ENCODE peak calls at places on chromosomes 12 and 14, in nine cellular contexts. One of them, this sample, is unnamed.

GRCh38 chr12:120186654-120187053 is 7.9 kb downstream of the GCN1 start:
- DNase-seq in stimulated activated CD8-positive, alpha-beta memory T cell treated with anti-CD3 and anti-CD28 coated beads, Interleukin-15, amount 100 ng/mL, for 24 hours: no peak
- DNase-seq in fibroblast of pulmonary artery: no peak
- DNase-seq in NB4: no peak
- DNase-seq in SK-N-DZ: no peak
- DNase-seq in B cell: no peak
- DNase-seq in activated CD8-positive, alpha-beta memory T cell treated with anti-CD3 and anti-CD28 coated beads for 1 hour: no peak
- DNase-seq in stimulated activated CD4-positive, alpha-beta T cell treated with anti-CD3 and anti-CD28 coated beads, Interleukin-4, amount 100 ng/mL, for 4 hours: no peak
- DNase-seq in colonic mucosa: no peak
- DNase-seq in this sample: no peak

GRCh38 chr12:48903982-48904411 is 21.3 kb downstream of the FKBP11 start:
- DNase-seq in stimulated activated CD8-positive, alpha-beta memory T cell treated with anti-CD3 and anti-CD28 coated beads, Interleukin-15, amount 100 ng/mL, for 24 hours: peak
- DNase-seq in fibroblast of pulmonary artery: peak
- DNase-seq in NB4: peak
- DNase-seq in SK-N-DZ: peak
- DNase-seq in B cell: peak
- DNase-seq in activated CD8-positive, alpha-beta memory T cell treated with anti-CD3 and anti-CD28 coated beads for 1 hour: peak
- DNase-seq in stimulated activated CD4-positive, alpha-beta T cell treated with anti-CD3 and anti-CD28 coated beads, Interleukin-4, amount 100 ng/mL, for 4 hours: peak
- DNase-seq in colonic mucosa: peak
- DNase-seq in this sample: peak

GRCh38 chr14:51093371-51094281 is 1.3 kb downstream of the TRIM9 start:
- DNase-seq in stimulated activated CD8-positive, alpha-beta memory T cell treated with anti-CD3 and anti-CD28 coated beads, Interleukin-15, amount 100 ng/mL, for 24 hours: peak
- DNase-seq in fibroblast of pulmonary artery: no peak
- DNase-seq in NB4: no peak
- DNase-seq in SK-N-DZ: peak
- DNase-seq in B cell: peak
- DNase-seq in activated CD8-positive, alpha-beta memory T cell treated with anti-CD3 and anti-CD28 coated beads for 1 hour: peak
- DNase-seq in stimulated activated CD4-positive, alpha-beta T cell treated with anti-CD3 and anti-CD28 coated beads, Interleukin-4, amount 100 ng/mL, for 4 hours: peak
- DNase-seq in colonic mucosa: peak
- DNase-seq in this sample: peak

GRCh38 chr12:112936264-112936663 is 2.0 kb upstream of the OAS3 start:
- DNase-seq in stimulated activated CD8-positive, alpha-beta memory T cell treated with anti-CD3 and anti-CD28 coated beads, Interleukin-15, amount 100 ng/mL, for 24 hours: no peak
- DNase-seq in fibroblast of pulmonary artery: no peak
- DNase-seq in NB4: no peak
- DNase-seq in SK-N-DZ: no peak
- DNase-seq in B cell: no peak
- DNase-seq in activated CD8-positive, alpha-beta memory T cell treated with anti-CD3 and anti-CD28 coated beads for 1 hour: no peak
- DNase-seq in stimulated activated CD4-positive, alpha-beta T cell treated with anti-CD3 and anti-CD28 coated beads, Interleukin-4, amount 100 ng/mL, for 4 hours: no peak
- DNase-seq in colonic mucosa: no peak
- DNase-seq in this sample: no peak

GRCh38 chr14:23646648-23647549 is 10.7 kb downstream of the DHRS2 start:
- DNase-seq in stimulated activated CD8-positive, alpha-beta memory T cell treated with anti-CD3 and anti-CD28 coated beads, Interleukin-15, amount 100 ng/mL, for 24 hours: no peak
- DNase-seq in fibroblast of pulmonary artery: no peak
- DNase-seq in NB4: peak
- DNase-seq in SK-N-DZ: no peak
- DNase-seq in B cell: no peak
- DNase-seq in activated CD8-positive, alpha-beta memory T cell treated with anti-CD3 and anti-CD28 coated beads for 1 hour: no peak
- DNase-seq in stimulated activated CD4-positive, alpha-beta T cell treated with anti-CD3 and anti-CD28 coated beads, Interleukin-4, amount 100 ng/mL, for 4 hours: no peak
- DNase-seq in colonic mucosa: no peak
- DNase-seq in this sample: no peak

GRCh38 chr14:86430807-86431206 is 900.9 kb downstream of the FLRT2 start:
- DNase-seq in stimulated activated CD8-positive, alpha-beta memory T cell treated with anti-CD3 and anti-CD28 coated beads, Interleukin-15, amount 100 ng/mL, for 24 hours: no peak
- DNase-seq in fibroblast of pulmonary artery: no peak
- DNase-seq in NB4: no peak
- DNase-seq in SK-N-DZ: no peak
- DNase-seq in B cell: no peak
- DNase-seq in activated CD8-positive, alpha-beta memory T cell treated with anti-CD3 and anti-CD28 coated beads for 1 hour: no peak
- DNase-seq in stimulated activated CD4-positive, alpha-beta T cell treated with anti-CD3 and anti-CD28 coated beads, Interleukin-4, amount 100 ng/mL, for 4 hours: no peak
- DNase-seq in colonic mucosa: no peak
- DNase-seq in this sample: peak

GRCh38 chr14:101071493-101071891 is 168.0 kb upstream of the RTL1 start:
- DNase-seq in stimulated activated CD8-positive, alpha-beta memory T cell treated with anti-CD3 and anti-CD28 coated beads, Interleukin-15, amount 100 ng/mL, for 24 hours: no peak
- DNase-seq in fibroblast of pulmonary artery: no peak
- DNase-seq in NB4: no peak
- DNase-seq in SK-N-DZ: no peak
- DNase-seq in B cell: no peak
- DNase-seq in activated CD8-positive, alpha-beta memory T cell treated with anti-CD3 and anti-CD28 coated beads for 1 hour: no peak
- DNase-seq in stimulated activated CD4-positive, alpha-beta T cell treated with anti-CD3 and anti-CD28 coated beads, Interleukin-4, amount 100 ng/mL, for 4 hours: no peak
- DNase-seq in colonic mucosa: peak
- DNase-seq in this sample: no peak

GRCh38 chr14:92005019-92005418 is 34.8 kb downstream of the TRIP11 start:
- DNase-seq in stimulated activated CD8-positive, alpha-beta memory T cell treated with anti-CD3 and anti-CD28 coated beads, Interleukin-15, amount 100 ng/mL, for 24 hours: no peak
- DNase-seq in fibroblast of pulmonary artery: no peak
- DNase-seq in NB4: no peak
- DNase-seq in SK-N-DZ: no peak
- DNase-seq in B cell: no peak
- DNase-seq in activated CD8-positive, alpha-beta memory T cell treated with anti-CD3 and anti-CD28 coated beads for 1 hour: no peak
- DNase-seq in stimulated activated CD4-positive, alpha-beta T cell treated with anti-CD3 and anti-CD28 coated beads, Interleukin-4, amount 100 ng/mL, for 4 hours: no peak
- DNase-seq in colonic mucosa: no peak
- DNase-seq in this sample: no peak

GRCh38 chr14:35406811-35407630 is 2.5 kb upstream of the NFKBIA start:
- DNase-seq in stimulated activated CD8-positive, alpha-beta memory T cell treated with anti-CD3 and anti-CD28 coated beads, Interleukin-15, amount 100 ng/mL, for 24 hours: no peak
- DNase-seq in fibroblast of pulmonary artery: peak
- DNase-seq in NB4: peak
- DNase-seq in SK-N-DZ: peak
- DNase-seq in B cell: no peak
- DNase-seq in activated CD8-positive, alpha-beta memory T cell treated with anti-CD3 and anti-CD28 coated beads for 1 hour: no peak
- DNase-seq in stimulated activated CD4-positive, alpha-beta T cell treated with anti-CD3 and anti-CD28 coated beads, Interleukin-4, amount 100 ng/mL, for 4 hours: no peak
- DNase-seq in colonic mucosa: no peak
- DNase-seq in this sample: peak

GRCh38 chr12:130934753-130935152 is 19.0 kb upstream of the ADGRD1 start:
- DNase-seq in stimulated activated CD8-positive, alpha-beta memory T cell treated with anti-CD3 and anti-CD28 coated beads, Interleukin-15, amount 100 ng/mL, for 24 hours: no peak
- DNase-seq in fibroblast of pulmonary artery: no peak
- DNase-seq in NB4: no peak
- DNase-seq in SK-N-DZ: no peak
- DNase-seq in B cell: no peak
- DNase-seq in activated CD8-positive, alpha-beta memory T cell treated with anti-CD3 and anti-CD28 coated beads for 1 hour: no peak
- DNase-seq in stimulated activated CD4-positive, alpha-beta T cell treated with anti-CD3 and anti-CD28 coated beads, Interleukin-4, amount 100 ng/mL, for 4 hours: no peak
- DNase-seq in colonic mucosa: no peak
- DNase-seq in this sample: no peak

GRCh38 chr12:26317942-26318565 is 122.7 kb downstream of the SSPN start:
- DNase-seq in stimulated activated CD8-positive, alpha-beta memory T cell treated with anti-CD3 and anti-CD28 coated beads, Interleukin-15, amount 100 ng/mL, for 24 hours: no peak
- DNase-seq in fibroblast of pulmonary artery: peak
- DNase-seq in NB4: peak
- DNase-seq in SK-N-DZ: no peak
- DNase-seq in B cell: no peak
- DNase-seq in activated CD8-positive, alpha-beta memory T cell treated with anti-CD3 and anti-CD28 coated beads for 1 hour: no peak
- DNase-seq in stimulated activated CD4-positive, alpha-beta T cell treated with anti-CD3 and anti-CD28 coated beads, Interleukin-4, amount 100 ng/mL, for 4 hours: no peak
- DNase-seq in colonic mucosa: no peak
- DNase-seq in this sample: no peak

GRCh38 chr14:21241218-21241819 is 27.9 kb downstream of the HNRNPC start:
- DNase-seq in stimulated activated CD8-positive, alpha-beta memory T cell treated with anti-CD3 and anti-CD28 coated beads, Interleukin-15, amount 100 ng/mL, for 24 hours: no peak
- DNase-seq in fibroblast of pulmonary artery: peak
- DNase-seq in NB4: peak
- DNase-seq in SK-N-DZ: no peak
- DNase-seq in B cell: no peak
- DNase-seq in activated CD8-positive, alpha-beta memory T cell treated with anti-CD3 and anti-CD28 coated beads for 1 hour: no peak
- DNase-seq in stimulated activated CD4-positive, alpha-beta T cell treated with anti-CD3 and anti-CD28 coated beads, Interleukin-4, amount 100 ng/mL, for 4 hours: no peak
- DNase-seq in colonic mucosa: no peak
- DNase-seq in this sample: no peak

GRCh38 chr14:63543000-63543825 is at the start of gene PPP2R5E:
- DNase-seq in stimulated activated CD8-positive, alpha-beta memory T cell treated with anti-CD3 and anti-CD28 coated beads, Interleukin-15, amount 100 ng/mL, for 24 hours: peak
- DNase-seq in fibroblast of pulmonary artery: peak
- DNase-seq in NB4: peak
- DNase-seq in SK-N-DZ: peak
- DNase-seq in B cell: peak
- DNase-seq in activated CD8-positive, alpha-beta memory T cell treated with anti-CD3 and anti-CD28 coated beads for 1 hour: peak
- DNase-seq in stimulated activated CD4-positive, alpha-beta T cell treated with anti-CD3 and anti-CD28 coated beads, Interleukin-4, amount 100 ng/mL, for 4 hours: peak
- DNase-seq in colonic mucosa: peak
- DNase-seq in this sample: peak

GRCh38 chr12:89166525-89166934 is 185.8 kb downstream of the DUSP6 start:
- DNase-seq in stimulated activated CD8-positive, alpha-beta memory T cell treated with anti-CD3 and anti-CD28 coated beads, Interleukin-15, amount 100 ng/mL, for 24 hours: no peak
- DNase-seq in fibroblast of pulmonary artery: peak
- DNase-seq in NB4: peak
- DNase-seq in SK-N-DZ: no peak
- DNase-seq in B cell: peak
- DNase-seq in activated CD8-positive, alpha-beta memory T cell treated with anti-CD3 and anti-CD28 coated beads for 1 hour: no peak
- DNase-seq in stimulated activated CD4-positive, alpha-beta T cell treated with anti-CD3 and anti-CD28 coated beads, Interleukin-4, amount 100 ng/mL, for 4 hours: no peak
- DNase-seq in colonic mucosa: no peak
- DNase-seq in this sample: no peak

GRCh38 chr12:114671664-114672476 is 12.1 kb downstream of the TBX3 start:
- DNase-seq in stimulated activated CD8-positive, alpha-beta memory T cell treated with anti-CD3 and anti-CD28 coated beads, Interleukin-15, amount 100 ng/mL, for 24 hours: no peak
- DNase-seq in fibroblast of pulmonary artery: no peak
- DNase-seq in NB4: no peak
- DNase-seq in SK-N-DZ: peak
- DNase-seq in B cell: peak
- DNase-seq in activated CD8-positive, alpha-beta memory T cell treated with anti-CD3 and anti-CD28 coated beads for 1 hour: no peak
- DNase-seq in stimulated activated CD4-positive, alpha-beta T cell treated with anti-CD3 and anti-CD28 coated beads, Interleukin-4, amount 100 ng/mL, for 4 hours: no peak
- DNase-seq in colonic mucosa: no peak
- DNase-seq in this sample: no peak

GRCh38 chr12:108605000-108605689 is 7.3 kb upstream of the TMEM119 start:
- DNase-seq in stimulated activated CD8-positive, alpha-beta memory T cell treated with anti-CD3 and anti-CD28 coated beads, Interleukin-15, amount 100 ng/mL, for 24 hours: no peak
- DNase-seq in fibroblast of pulmonary artery: no peak
- DNase-seq in NB4: no peak
- DNase-seq in SK-N-DZ: no peak
- DNase-seq in B cell: no peak
- DNase-seq in activated CD8-positive, alpha-beta memory T cell treated with anti-CD3 and anti-CD28 coated beads for 1 hour: no peak
- DNase-seq in stimulated activated CD4-positive, alpha-beta T cell treated with anti-CD3 and anti-CD28 coated beads, Interleukin-4, amount 100 ng/mL, for 4 hours: no peak
- DNase-seq in colonic mucosa: no peak
- DNase-seq in this sample: no peak

GRCh38 chr14:63713765-63714164 is 14.1 kb downstream of the SGPP1 start:
- DNase-seq in stimulated activated CD8-positive, alpha-beta memory T cell treated with anti-CD3 and anti-CD28 coated beads, Interleukin-15, amount 100 ng/mL, for 24 hours: no peak
- DNase-seq in fibroblast of pulmonary artery: peak
- DNase-seq in NB4: no peak
- DNase-seq in SK-N-DZ: no peak
- DNase-seq in B cell: no peak
- DNase-seq in activated CD8-positive, alpha-beta memory T cell treated with anti-CD3 and anti-CD28 coated beads for 1 hour: no peak
- DNase-seq in stimulated activated CD4-positive, alpha-beta T cell treated with anti-CD3 and anti-CD28 coated beads, Interleukin-4, amount 100 ng/mL, for 4 hours: no peak
- DNase-seq in colonic mucosa: no peak
- DNase-seq in this sample: no peak

GRCh38 chr12:122867701-122868461 is 28.0 kb downstream of the VPS37B start:
- DNase-seq in stimulated activated CD8-positive, alpha-beta memory T cell treated with anti-CD3 and anti-CD28 coated beads, Interleukin-15, amount 100 ng/mL, for 24 hours: no peak
- DNase-seq in fibroblast of pulmonary artery: no peak
- DNase-seq in NB4: peak
- DNase-seq in SK-N-DZ: no peak
- DNase-seq in B cell: peak
- DNase-seq in activated CD8-positive, alpha-beta memory T cell treated with anti-CD3 and anti-CD28 coated beads for 1 hour: no peak
- DNase-seq in stimulated activated CD4-positive, alpha-beta T cell treated with anti-CD3 and anti-CD28 coated beads, Interleukin-4, amount 100 ng/mL, for 4 hours: no peak
- DNase-seq in colonic mucosa: peak
- DNase-seq in this sample: peak

GRCh38 chr12:121580959-121581680 is at the start of gene KDM2B:
- DNase-seq in stimulated activated CD8-positive, alpha-beta memory T cell treated with anti-CD3 and anti-CD28 coated beads, Interleukin-15, amount 100 ng/mL, for 24 hours: no peak
- DNase-seq in fibroblast of pulmonary artery: peak
- DNase-seq in NB4: peak
- DNase-seq in SK-N-DZ: peak
- DNase-seq in B cell: no peak
- DNase-seq in activated CD8-positive, alpha-beta memory T cell treated with anti-CD3 and anti-CD28 coated beads for 1 hour: no peak
- DNase-seq in stimulated activated CD4-positive, alpha-beta T cell treated with anti-CD3 and anti-CD28 coated beads, Interleukin-4, amount 100 ng/mL, for 4 hours: no peak
- DNase-seq in colonic mucosa: peak
- DNase-seq in this sample: peak

GRCh38 chr14:23776296-23776695 is 140.1 kb downstream of the DHRS2 start:
- DNase-seq in stimulated activated CD8-positive, alpha-beta memory T cell treated with anti-CD3 and anti-CD28 coated beads, Interleukin-15, amount 100 ng/mL, for 24 hours: no peak
- DNase-seq in fibroblast of pulmonary artery: no peak
- DNase-seq in NB4: no peak
- DNase-seq in SK-N-DZ: no peak
- DNase-seq in B cell: no peak
- DNase-seq in activated CD8-positive, alpha-beta memory T cell treated with anti-CD3 and anti-CD28 coated beads for 1 hour: no peak
- DNase-seq in stimulated activated CD4-positive, alpha-beta T cell treated with anti-CD3 and anti-CD28 coated beads, Interleukin-4, amount 100 ng/mL, for 4 hours: no peak
- DNase-seq in colonic mucosa: no peak
- DNase-seq in this sample: no peak

GRCh38 chr12:2958432-2959193 is 584 bp upstream of the TEAD4 start:
- DNase-seq in stimulated activated CD8-positive, alpha-beta memory T cell treated with anti-CD3 and anti-CD28 coated beads, Interleukin-15, amount 100 ng/mL, for 24 hours: no peak
- DNase-seq in fibroblast of pulmonary artery: peak
- DNase-seq in NB4: no peak
- DNase-seq in SK-N-DZ: peak
- DNase-seq in B cell: peak
- DNase-seq in activated CD8-positive, alpha-beta memory T cell treated with anti-CD3 and anti-CD28 coated beads for 1 hour: no peak
- DNase-seq in stimulated activated CD4-positive, alpha-beta T cell treated with anti-CD3 and anti-CD28 coated beads, Interleukin-4, amount 100 ng/mL, for 4 hours: no peak
- DNase-seq in colonic mucosa: peak
- DNase-seq in this sample: peak

GRCh38 chr14:56417173-56417572 is 162.4 kb upstream of the TMEM260 start:
- DNase-seq in stimulated activated CD8-positive, alpha-beta memory T cell treated with anti-CD3 and anti-CD28 coated beads, Interleukin-15, amount 100 ng/mL, for 24 hours: no peak
- DNase-seq in fibroblast of pulmonary artery: no peak
- DNase-seq in NB4: no peak
- DNase-seq in SK-N-DZ: no peak
- DNase-seq in B cell: no peak
- DNase-seq in activated CD8-positive, alpha-beta memory T cell treated with anti-CD3 and anti-CD28 coated beads for 1 hour: no peak
- DNase-seq in stimulated activated CD4-positive, alpha-beta T cell treated with anti-CD3 and anti-CD28 coated beads, Interleukin-4, amount 100 ng/mL, for 4 hours: no peak
- DNase-seq in colonic mucosa: no peak
- DNase-seq in this sample: no peak

GRCh38 chr12:133129368-133130037 is 571 bp downstream of the ZNF891 start:
- DNase-seq in stimulated activated CD8-positive, alpha-beta memory T cell treated with anti-CD3 and anti-CD28 coated beads, Interleukin-15, amount 100 ng/mL, for 24 hours: no peak
- DNase-seq in fibroblast of pulmonary artery: peak
- DNase-seq in NB4: no peak
- DNase-seq in SK-N-DZ: no peak
- DNase-seq in B cell: no peak
- DNase-seq in activated CD8-positive, alpha-beta memory T cell treated with anti-CD3 and anti-CD28 coated beads for 1 hour: no peak
- DNase-seq in stimulated activated CD4-positive, alpha-beta T cell treated with anti-CD3 and anti-CD28 coated beads, Interleukin-4, amount 100 ng/mL, for 4 hours: no peak
- DNase-seq in colonic mucosa: no peak
- DNase-seq in this sample: no peak

GRCh38 chr12:71158361-71158882 is 623 bp upstream of the TSPAN8 start:
- DNase-seq in stimulated activated CD8-positive, alpha-beta memory T cell treated with anti-CD3 and anti-CD28 coated beads, Interleukin-15, amount 100 ng/mL, for 24 hours: no peak
- DNase-seq in fibroblast of pulmonary artery: peak
- DNase-seq in NB4: no peak
- DNase-seq in SK-N-DZ: no peak
- DNase-seq in B cell: no peak
- DNase-seq in activated CD8-positive, alpha-beta memory T cell treated with anti-CD3 and anti-CD28 coated beads for 1 hour: no peak
- DNase-seq in stimulated activated CD4-positive, alpha-beta T cell treated with anti-CD3 and anti-CD28 coated beads, Interleukin-4, amount 100 ng/mL, for 4 hours: no peak
- DNase-seq in colonic mucosa: peak
- DNase-seq in this sample: no peak

GRCh38 chr12:61095131-61095530 is 1165.1 kb upstream of the USP15 start:
- DNase-seq in stimulated activated CD8-positive, alpha-beta memory T cell treated with anti-CD3 and anti-CD28 coated beads, Interleukin-15, amount 100 ng/mL, for 24 hours: no peak
- DNase-seq in fibroblast of pulmonary artery: no peak
- DNase-seq in NB4: no peak
- DNase-seq in SK-N-DZ: no peak
- DNase-seq in B cell: no peak
- DNase-seq in activated CD8-positive, alpha-beta memory T cell treated with anti-CD3 and anti-CD28 coated beads for 1 hour: no peak
- DNase-seq in stimulated activated CD4-positive, alpha-beta T cell treated with anti-CD3 and anti-CD28 coated beads, Interleukin-4, amount 100 ng/mL, for 4 hours: no peak
- DNase-seq in colonic mucosa: no peak
- DNase-seq in this sample: no peak

GRCh38 chr14:32584079-32584478 is 255.0 kb downstream of the AKAP6 start:
- DNase-seq in stimulated activated CD8-positive, alpha-beta memory T cell treated with anti-CD3 and anti-CD28 coated beads, Interleukin-15, amount 100 ng/mL, for 24 hours: no peak
- DNase-seq in fibroblast of pulmonary artery: no peak
- DNase-seq in NB4: no peak
- DNase-seq in SK-N-DZ: no peak
- DNase-seq in B cell: no peak
- DNase-seq in activated CD8-positive, alpha-beta memory T cell treated with anti-CD3 and anti-CD28 coated beads for 1 hour: no peak
- DNase-seq in stimulated activated CD4-positive, alpha-beta T cell treated with anti-CD3 and anti-CD28 coated beads, Interleukin-4, amount 100 ng/mL, for 4 hours: no peak
- DNase-seq in colonic mucosa: no peak
- DNase-seq in this sample: no peak